ENCODE peak calls at places on chromosome 16, in five cellular contexts. One of them, this sample, is unnamed.
A peak's percentile ranks its signal among the peaks of the same experiment; 100 is the strongest.

GRCh38 chr16:4746991-4747574 is 12.7 kb downstream of the DNAAF8 start:
- DNase-seq in foreskin fibroblast: peak; percentile 12
- DNase-seq in activated naive CD8-positive, alpha-beta T cell treated with anti-CD3 and anti-CD28 coated beads for 36 hours: peak; percentile 18
- DNase-seq in activated T-helper 1 cell treated with anti-CD3 and anti-CD28 coated beads, Interleukin-12 subunit alpha, Interleukin-12 subunit beta, Interleukin-2, Interleukin-4 antibody, amounts not matched to agents 30 ng/mL and 10 ng/mL and 1 ng/mL, durations not matched to agents 14 hours and 24 hours and 36 hours: no peak
- DNase-seq in activated CD8-positive, alpha-beta memory T cell treated with anti-CD3 and anti-CD28 coated beads for 4 hours: no peak
- DNase-seq in this sample: no peak

GRCh38 chr16:4693956-4694663 is 748 bp downstream of the NUDT16L1 start:
- DNase-seq in foreskin fibroblast: peak; percentile 44
- DNase-seq in activated CD8-positive, alpha-beta memory T cell treated with anti-CD3 and anti-CD28 coated beads for 4 hours: no peak
- DNase-seq in activated naive CD8-positive, alpha-beta T cell treated with anti-CD3 and anti-CD28 coated beads for 36 hours: peak; percentile 41
- DNase-seq in activated T-helper 1 cell treated with anti-CD3 and anti-CD28 coated beads, Interleukin-12 subunit alpha, Interleukin-12 subunit beta, Interleukin-2, Interleukin-4 antibody, amounts not matched to agents 30 ng/mL and 10 ng/mL and 1 ng/mL, durations not matched to agents 14 hours and 24 hours and 36 hours: peak; percentile 45
- DNase-seq in this sample: peak; percentile 68

GRCh38 chr16:20774703-20775362 is 11.0 kb downstream of the ACSM3 start:
- DNase-seq in activated naive CD8-positive, alpha-beta T cell treated with anti-CD3 and anti-CD28 coated beads for 36 hours: peak; percentile 60
- DNase-seq in foreskin fibroblast: peak; percentile 38
- DNase-seq in activated CD8-positive, alpha-beta memory T cell treated with anti-CD3 and anti-CD28 coated beads for 4 hours: no peak
- DNase-seq in activated T-helper 1 cell treated with anti-CD3 and anti-CD28 coated beads, Interleukin-12 subunit alpha, Interleukin-12 subunit beta, Interleukin-2, Interleukin-4 antibody, amounts not matched to agents 30 ng/mL and 10 ng/mL and 1 ng/mL, durations not matched to agents 14 hours and 24 hours and 36 hours: peak; percentile 31
- DNase-seq in this sample: peak; percentile 71

GRCh38 chr16:83953796-83954576 is 946 bp downstream of the OSGIN1 start:
- DNase-seq in activated T-helper 1 cell treated with anti-CD3 and anti-CD28 coated beads, Interleukin-12 subunit alpha, Interleukin-12 subunit beta, Interleukin-2, Interleukin-4 antibody, amounts not matched to agents 30 ng/mL and 10 ng/mL and 1 ng/mL, durations not matched to agents 14 hours and 24 hours and 36 hours: no peak
- DNase-seq in foreskin fibroblast: no peak
- DNase-seq in activated CD8-positive, alpha-beta memory T cell treated with anti-CD3 and anti-CD28 coated beads for 4 hours: no peak
- DNase-seq in activated naive CD8-positive, alpha-beta T cell treated with anti-CD3 and anti-CD28 coated beads for 36 hours: peak; percentile 16
- DNase-seq in this sample: no peak

GRCh38 chr16:56013962-56014552 is 138.9 kb upstream of the CES5A start:
- DNase-seq in foreskin fibroblast: no peak
- DNase-seq in activated T-helper 1 cell treated with anti-CD3 and anti-CD28 coated beads, Interleukin-12 subunit alpha, Interleukin-12 subunit beta, Interleukin-2, Interleukin-4 antibody, amounts not matched to agents 30 ng/mL and 10 ng/mL and 1 ng/mL, durations not matched to agents 14 hours and 24 hours and 36 hours: peak; percentile 7
- DNase-seq in activated CD8-positive, alpha-beta memory T cell treated with anti-CD3 and anti-CD28 coated beads for 4 hours: no peak
- DNase-seq in activated naive CD8-positive, alpha-beta T cell treated with anti-CD3 and anti-CD28 coated beads for 36 hours: peak; percentile 23
- DNase-seq in this sample: peak; percentile 5

GRCh38 chr16:88649924-88650748 is 717 bp downstream of the CYBA start:
- DNase-seq in activated CD8-positive, alpha-beta memory T cell treated with anti-CD3 and anti-CD28 coated beads for 4 hours: no peak
- DNase-seq in activated naive CD8-positive, alpha-beta T cell treated with anti-CD3 and anti-CD28 coated beads for 36 hours: peak; percentile 46
- DNase-seq in activated T-helper 1 cell treated with anti-CD3 and anti-CD28 coated beads, Interleukin-12 subunit alpha, Interleukin-12 subunit beta, Interleukin-2, Interleukin-4 antibody, amounts not matched to agents 30 ng/mL and 10 ng/mL and 1 ng/mL, durations not matched to agents 14 hours and 24 hours and 36 hours: peak; percentile 41
- DNase-seq in foreskin fibroblast: peak; percentile 24
- DNase-seq in this sample: peak; percentile 50

GRCh38 chr16:54928016-54928356 is 2.7 kb upstream of the IRX5 start:
- DNase-seq in activated T-helper 1 cell treated with anti-CD3 and anti-CD28 coated beads, Interleukin-12 subunit alpha, Interleukin-12 subunit beta, Interleukin-2, Interleukin-4 antibody, amounts not matched to agents 30 ng/mL and 10 ng/mL and 1 ng/mL, durations not matched to agents 14 hours and 24 hours and 36 hours: no peak
- DNase-seq in foreskin fibroblast: peak; percentile 43
- DNase-seq in activated CD8-positive, alpha-beta memory T cell treated with anti-CD3 and anti-CD28 coated beads for 4 hours: no peak
- DNase-seq in activated naive CD8-positive, alpha-beta T cell treated with anti-CD3 and anti-CD28 coated beads for 36 hours: no peak
- DNase-seq in this sample: no peak

GRCh38 chr16:86531193-86531550 is 20.8 kb downstream of the FOXF1 start:
- DNase-seq in activated naive CD8-positive, alpha-beta T cell treated with anti-CD3 and anti-CD28 coated beads for 36 hours: no peak
- DNase-seq in activated T-helper 1 cell treated with anti-CD3 and anti-CD28 coated beads, Interleukin-12 subunit alpha, Interleukin-12 subunit beta, Interleukin-2, Interleukin-4 antibody, amounts not matched to agents 30 ng/mL and 10 ng/mL and 1 ng/mL, durations not matched to agents 14 hours and 24 hours and 36 hours: no peak
- DNase-seq in activated CD8-positive, alpha-beta memory T cell treated with anti-CD3 and anti-CD28 coated beads for 4 hours: no peak
- DNase-seq in foreskin fibroblast: no peak
- DNase-seq in this sample: no peak

GRCh38 chr16:82108774-82109173 is 61.2 kb downstream of the MPHOSPH6 start:
- DNase-seq in activated CD8-positive, alpha-beta memory T cell treated with anti-CD3 and anti-CD28 coated beads for 4 hours: no peak
- DNase-seq in foreskin fibroblast: no peak
- DNase-seq in activated naive CD8-positive, alpha-beta T cell treated with anti-CD3 and anti-CD28 coated beads for 36 hours: no peak
- DNase-seq in activated T-helper 1 cell treated with anti-CD3 and anti-CD28 coated beads, Interleukin-12 subunit alpha, Interleukin-12 subunit beta, Interleukin-2, Interleukin-4 antibody, amounts not matched to agents 30 ng/mL and 10 ng/mL and 1 ng/mL, durations not matched to agents 14 hours and 24 hours and 36 hours: no peak
- DNase-seq in this sample: no peak

GRCh38 chr16:35305476-35305875 is 1846.1 kb downstream of the TP53TG3F start:
- DNase-seq in foreskin fibroblast: no peak
- DNase-seq in activated T-helper 1 cell treated with anti-CD3 and anti-CD28 coated beads, Interleukin-12 subunit alpha, Interleukin-12 subunit beta, Interleukin-2, Interleukin-4 antibody, amounts not matched to agents 30 ng/mL and 10 ng/mL and 1 ng/mL, durations not matched to agents 14 hours and 24 hours and 36 hours: no peak
- DNase-seq in activated naive CD8-positive, alpha-beta T cell treated with anti-CD3 and anti-CD28 coated beads for 36 hours: no peak
- DNase-seq in activated CD8-positive, alpha-beta memory T cell treated with anti-CD3 and anti-CD28 coated beads for 4 hours: no peak
- DNase-seq in this sample: no peak

GRCh38 chr16:55144656-55145055 is 179.3 kb upstream of the IRX6 start:
- DNase-seq in foreskin fibroblast: no peak
- DNase-seq in activated CD8-positive, alpha-beta memory T cell treated with anti-CD3 and anti-CD28 coated beads for 4 hours: no peak
- DNase-seq in activated T-helper 1 cell treated with anti-CD3 and anti-CD28 coated beads, Interleukin-12 subunit alpha, Interleukin-12 subunit beta, Interleukin-2, Interleukin-4 antibody, amounts not matched to agents 30 ng/mL and 10 ng/mL and 1 ng/mL, durations not matched to agents 14 hours and 24 hours and 36 hours: no peak
- DNase-seq in activated naive CD8-positive, alpha-beta T cell treated with anti-CD3 and anti-CD28 coated beads for 36 hours: no peak
- DNase-seq in this sample: peak; percentile 36

GRCh38 chr16:12708266-12708665 is 95.4 kb downstream of the CPPED1 start:
- DNase-seq in activated naive CD8-positive, alpha-beta T cell treated with anti-CD3 and anti-CD28 coated beads for 36 hours: no peak
- DNase-seq in foreskin fibroblast: no peak
- DNase-seq in activated CD8-positive, alpha-beta memory T cell treated with anti-CD3 and anti-CD28 coated beads for 4 hours: no peak
- DNase-seq in activated T-helper 1 cell treated with anti-CD3 and anti-CD28 coated beads, Interleukin-12 subunit alpha, Interleukin-12 subunit beta, Interleukin-2, Interleukin-4 antibody, amounts not matched to agents 30 ng/mL and 10 ng/mL and 1 ng/mL, durations not matched to agents 14 hours and 24 hours and 36 hours: no peak
- DNase-seq in this sample: no peak

GRCh38 chr16:46762583-46762982 is 14.4 kb upstream of the MYLK3 start:
- DNase-seq in activated T-helper 1 cell treated with anti-CD3 and anti-CD28 coated beads, Interleukin-12 subunit alpha, Interleukin-12 subunit beta, Interleukin-2, Interleukin-4 antibody, amounts not matched to agents 30 ng/mL and 10 ng/mL and 1 ng/mL, durations not matched to agents 14 hours and 24 hours and 36 hours: no peak
- DNase-seq in foreskin fibroblast: no peak
- DNase-seq in activated CD8-positive, alpha-beta memory T cell treated with anti-CD3 and anti-CD28 coated beads for 4 hours: no peak
- DNase-seq in activated naive CD8-positive, alpha-beta T cell treated with anti-CD3 and anti-CD28 coated beads for 36 hours: no peak
- DNase-seq in this sample: no peak

GRCh38 chr16:55773859-55774549 is 58.9 kb downstream of the CES1 start:
- DNase-seq in activated naive CD8-positive, alpha-beta T cell treated with anti-CD3 and anti-CD28 coated beads for 36 hours: no peak
- DNase-seq in activated T-helper 1 cell treated with anti-CD3 and anti-CD28 coated beads, Interleukin-12 subunit alpha, Interleukin-12 subunit beta, Interleukin-2, Interleukin-4 antibody, amounts not matched to agents 30 ng/mL and 10 ng/mL and 1 ng/mL, durations not matched to agents 14 hours and 24 hours and 36 hours: no peak
- DNase-seq in activated CD8-positive, alpha-beta memory T cell treated with anti-CD3 and anti-CD28 coated beads for 4 hours: no peak
- DNase-seq in foreskin fibroblast: no peak
- DNase-seq in this sample: peak; percentile 37

GRCh38 chr16:2366660-2367309 is 26.3 kb upstream of the ABCA3 start:
- DNase-seq in activated T-helper 1 cell treated with anti-CD3 and anti-CD28 coated beads, Interleukin-12 subunit alpha, Interleukin-12 subunit beta, Interleukin-2, Interleukin-4 antibody, amounts not matched to agents 30 ng/mL and 10 ng/mL and 1 ng/mL, durations not matched to agents 14 hours and 24 hours and 36 hours: no peak
- DNase-seq in foreskin fibroblast: no peak
- DNase-seq in activated CD8-positive, alpha-beta memory T cell treated with anti-CD3 and anti-CD28 coated beads for 4 hours: no peak
- DNase-seq in activated naive CD8-positive, alpha-beta T cell treated with anti-CD3 and anti-CD28 coated beads for 36 hours: no peak
- DNase-seq in this sample: no peak

GRCh38 chr16:68041783-68042182 is 18.7 kb downstream of the DUS2 start:
- DNase-seq in activated T-helper 1 cell treated with anti-CD3 and anti-CD28 coated beads, Interleukin-12 subunit alpha, Interleukin-12 subunit beta, Interleukin-2, Interleukin-4 antibody, amounts not matched to agents 30 ng/mL and 10 ng/mL and 1 ng/mL, durations not matched to agents 14 hours and 24 hours and 36 hours: no peak
- DNase-seq in activated CD8-positive, alpha-beta memory T cell treated with anti-CD3 and anti-CD28 coated beads for 4 hours: no peak
- DNase-seq in foreskin fibroblast: no peak
- DNase-seq in activated naive CD8-positive, alpha-beta T cell treated with anti-CD3 and anti-CD28 coated beads for 36 hours: no peak
- DNase-seq in this sample: no peak

GRCh38 chr16:456891-457483 is 31.5 kb downstream of the RAB11FIP3 start:
- DNase-seq in activated T-helper 1 cell treated with anti-CD3 and anti-CD28 coated beads, Interleukin-12 subunit alpha, Interleukin-12 subunit beta, Interleukin-2, Interleukin-4 antibody, amounts not matched to agents 30 ng/mL and 10 ng/mL and 1 ng/mL, durations not matched to agents 14 hours and 24 hours and 36 hours: no peak
- DNase-seq in activated naive CD8-positive, alpha-beta T cell treated with anti-CD3 and anti-CD28 coated beads for 36 hours: no peak
- DNase-seq in activated CD8-positive, alpha-beta memory T cell treated with anti-CD3 and anti-CD28 coated beads for 4 hours: no peak
- DNase-seq in foreskin fibroblast: no peak
- DNase-seq in this sample: peak; percentile 49

GRCh38 chr16:89338863-89339262 is 121.4 kb downstream of the ZNF778 start:
- DNase-seq in activated naive CD8-positive, alpha-beta T cell treated with anti-CD3 and anti-CD28 coated beads for 36 hours: no peak
- DNase-seq in activated T-helper 1 cell treated with anti-CD3 and anti-CD28 coated beads, Interleukin-12 subunit alpha, Interleukin-12 subunit beta, Interleukin-2, Interleukin-4 antibody, amounts not matched to agents 30 ng/mL and 10 ng/mL and 1 ng/mL, durations not matched to agents 14 hours and 24 hours and 36 hours: no peak
- DNase-seq in activated CD8-positive, alpha-beta memory T cell treated with anti-CD3 and anti-CD28 coated beads for 4 hours: no peak
- DNase-seq in foreskin fibroblast: no peak
- DNase-seq in this sample: no peak

GRCh38 chr16:89918453-89919347 is at the start of gene MC1R:
- DNase-seq in activated naive CD8-positive, alpha-beta T cell treated with anti-CD3 and anti-CD28 coated beads for 36 hours: peak; percentile 56
- DNase-seq in activated T-helper 1 cell treated with anti-CD3 and anti-CD28 coated beads, Interleukin-12 subunit alpha, Interleukin-12 subunit beta, Interleukin-2, Interleukin-4 antibody, amounts not matched to agents 30 ng/mL and 10 ng/mL and 1 ng/mL, durations not matched to agents 14 hours and 24 hours and 36 hours: no peak
- DNase-seq in foreskin fibroblast: peak; percentile 42
- DNase-seq in activated CD8-positive, alpha-beta memory T cell treated with anti-CD3 and anti-CD28 coated beads for 4 hours: no peak
- DNase-seq in this sample: no peak

GRCh38 chr16:47285001-47285400 is 141.3 kb upstream of the NETO2 start:
- DNase-seq in activated naive CD8-positive, alpha-beta T cell treated with anti-CD3 and anti-CD28 coated beads for 36 hours: no peak
- DNase-seq in activated T-helper 1 cell treated with anti-CD3 and anti-CD28 coated beads, Interleukin-12 subunit alpha, Interleukin-12 subunit beta, Interleukin-2, Interleukin-4 antibody, amounts not matched to agents 30 ng/mL and 10 ng/mL and 1 ng/mL, durations not matched to agents 14 hours and 24 hours and 36 hours: no peak
- DNase-seq in foreskin fibroblast: no peak
- DNase-seq in activated CD8-positive, alpha-beta memory T cell treated with anti-CD3 and anti-CD28 coated beads for 4 hours: no peak
- DNase-seq in this sample: no peak

GRCh38 chr16:22139008-22139407 is 23.3 kb upstream of the SDR42E2 start:
- DNase-seq in activated T-helper 1 cell treated with anti-CD3 and anti-CD28 coated beads, Interleukin-12 subunit alpha, Interleukin-12 subunit beta, Interleukin-2, Interleukin-4 antibody, amounts not matched to agents 30 ng/mL and 10 ng/mL and 1 ng/mL, durations not matched to agents 14 hours and 24 hours and 36 hours: no peak
- DNase-seq in foreskin fibroblast: no peak
- DNase-seq in activated naive CD8-positive, alpha-beta T cell treated with anti-CD3 and anti-CD28 coated beads for 36 hours: no peak
- DNase-seq in activated CD8-positive, alpha-beta memory T cell treated with anti-CD3 and anti-CD28 coated beads for 4 hours: no peak
- DNase-seq in this sample: no peak

GRCh38 chr16:25089346-25089745 is 22.2 kb upstream of the LCMT1 start:
- DNase-seq in activated naive CD8-positive, alpha-beta T cell treated with anti-CD3 and anti-CD28 coated beads for 36 hours: no peak
- DNase-seq in activated CD8-positive, alpha-beta memory T cell treated with anti-CD3 and anti-CD28 coated beads for 4 hours: no peak
- DNase-seq in foreskin fibroblast: no peak
- DNase-seq in activated T-helper 1 cell treated with anti-CD3 and anti-CD28 coated beads, Interleukin-12 subunit alpha, Interleukin-12 subunit beta, Interleukin-2, Interleukin-4 antibody, amounts not matched to agents 30 ng/mL and 10 ng/mL and 1 ng/mL, durations not matched to agents 14 hours and 24 hours and 36 hours: no peak
- DNase-seq in this sample: no peak

This sample was measured in AG08395.